ENCODE peak calls at places on chromosome X, in seven cellular contexts. One of them, this sample, is unnamed.

GRCh38 chrX:150616863-150617198 is 48.4 kb downstream of the MTM1 start:
- DNase-seq in esophagus squamous epithelium: no peak
- DNase-seq in heart left ventricle: no peak
- DNase-seq in uterus: no peak
- DNase-seq in breast epithelium: no peak
- DNase-seq in body of pancreas: no peak
- DNase-seq in ovary: no peak
- DNase-seq in this sample: no peak

GRCh38 chrX:12994321-12994720 is 19.4 kb downstream of the TMSB4X start:
- DNase-seq in body of pancreas: no peak
- DNase-seq in heart left ventricle: no peak
- DNase-seq in esophagus squamous epithelium: no peak
- DNase-seq in uterus: no peak
- DNase-seq in ovary: no peak
- DNase-seq in breast epithelium: no peak
- DNase-seq in this sample: no peak

GRCh38 chrX:105477351-105477750 is 256.9 kb upstream of the TEX13A start:
- DNase-seq in esophagus squamous epithelium: no peak
- DNase-seq in body of pancreas: no peak
- DNase-seq in heart left ventricle: no peak
- DNase-seq in uterus: no peak
- DNase-seq in ovary: no peak
- DNase-seq in breast epithelium: no peak
- DNase-seq in this sample: no peak

GRCh38 chrX:93673056-93673868 is at the start of gene NAP1L3:
- DNase-seq in body of pancreas: peak
- DNase-seq in heart left ventricle: peak
- DNase-seq in ovary: peak
- DNase-seq in esophagus squamous epithelium: no peak
- DNase-seq in uterus: peak
- DNase-seq in breast epithelium: no peak
- DNase-seq in this sample: peak

GRCh38 chrX:47222776-47223350 is 4.4 kb downstream of the CDK16 start:
- DNase-seq in body of pancreas: no peak
- DNase-seq in breast epithelium: no peak
- DNase-seq in heart left ventricle: no peak
- DNase-seq in uterus: no peak
- DNase-seq in ovary: peak
- DNase-seq in esophagus squamous epithelium: no peak
- DNase-seq in this sample: no peak

GRCh38 chrX:68833855-68834331 is 5.1 kb downstream of the EFNB1 start:
- DNase-seq in heart left ventricle: no peak
- DNase-seq in esophagus squamous epithelium: no peak
- DNase-seq in breast epithelium: no peak
- DNase-seq in ovary: no peak
- DNase-seq in body of pancreas: peak
- DNase-seq in uterus: peak
- DNase-seq in this sample: no peak

GRCh38 chrX:134792077-134792476 is 133.8 kb upstream of the PLAC1 start:
- DNase-seq in heart left ventricle: no peak
- DNase-seq in esophagus squamous epithelium: no peak
- DNase-seq in breast epithelium: no peak
- DNase-seq in ovary: no peak
- DNase-seq in body of pancreas: no peak
- DNase-seq in uterus: no peak
- DNase-seq in this sample: no peak

GRCh38 chrX:1476682-1477081 is 24.0 kb upstream of the ASMTL start:
- DNase-seq in body of pancreas: no peak
- DNase-seq in ovary: no peak
- DNase-seq in esophagus squamous epithelium: no peak
- DNase-seq in breast epithelium: no peak
- DNase-seq in heart left ventricle: no peak
- DNase-seq in uterus: no peak
- DNase-seq in this sample: no peak

GRCh38 chrX:149962859-149963757 is 24.8 kb upstream of the EOLA2 start:
- DNase-seq in body of pancreas: peak
- DNase-seq in heart left ventricle: peak
- DNase-seq in uterus: no peak
- DNase-seq in breast epithelium: no peak
- DNase-seq in ovary: peak
- DNase-seq in esophagus squamous epithelium: no peak
- DNase-seq in this sample: peak

GRCh38 chrX:65687367-65687766 is 19.9 kb downstream of the MSN start:
- DNase-seq in esophagus squamous epithelium: no peak
- DNase-seq in ovary: no peak
- DNase-seq in body of pancreas: no peak
- DNase-seq in uterus: no peak
- DNase-seq in breast epithelium: no peak
- DNase-seq in heart left ventricle: no peak
- DNase-seq in this sample: no peak

GRCh38 chrX:65686246-65686645 is 18.8 kb downstream of the MSN start:
- DNase-seq in uterus: no peak
- DNase-seq in ovary: no peak
- DNase-seq in heart left ventricle: no peak
- DNase-seq in breast epithelium: no peak
- DNase-seq in body of pancreas: no peak
- DNase-seq in esophagus squamous epithelium: no peak
- DNase-seq in this sample: no peak

GRCh38 chrX:65688403-65688881 is 21.0 kb downstream of the MSN start:
- DNase-seq in breast epithelium: no peak
- DNase-seq in uterus: no peak
- DNase-seq in heart left ventricle: no peak
- DNase-seq in body of pancreas: no peak
- DNase-seq in esophagus squamous epithelium: no peak
- DNase-seq in ovary: no peak
- DNase-seq in this sample: no peak

GRCh38 chrX:65681810-65682209 is 14.4 kb downstream of the MSN start:
- DNase-seq in body of pancreas: no peak
- DNase-seq in breast epithelium: no peak
- DNase-seq in heart left ventricle: no peak
- DNase-seq in esophagus squamous epithelium: no peak
- DNase-seq in ovary: no peak
- DNase-seq in uterus: no peak
- DNase-seq in this sample: no peak

DNA sequence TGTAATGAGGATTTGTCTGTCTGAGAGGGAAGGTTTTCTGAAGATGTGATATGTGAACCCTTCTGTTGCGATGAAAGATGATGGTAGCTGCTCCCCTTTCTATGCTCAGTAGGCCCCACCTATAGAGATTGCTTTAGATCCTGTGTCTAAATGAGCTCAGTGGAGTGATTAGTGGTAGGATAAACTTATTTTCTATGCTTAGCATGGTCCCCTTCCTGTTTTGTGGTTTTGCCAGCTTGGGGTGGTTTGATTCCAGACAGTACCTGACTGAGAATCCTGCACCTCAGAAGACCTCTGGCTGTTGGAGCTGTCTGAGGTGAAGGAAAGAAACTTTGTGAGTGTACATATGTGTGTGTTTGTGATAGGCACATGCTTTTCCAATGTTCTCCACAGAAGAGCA is 17.7 kb downstream of the MSN start:
- DNase-seq in heart left ventricle: no peak
- DNase-seq in uterus: no peak
- DNase-seq in esophagus squamous epithelium: no peak
- DNase-seq in breast epithelium: no peak
- DNase-seq in ovary: no peak
- DNase-seq in body of pancreas: no peak
- DNase-seq in this sample: no peak
- H3K27ac ChIP-seq in heart left ventricle: no peak
- H3K27ac ChIP-seq in uterus: no peak
- H3K27ac ChIP-seq in esophagus squamous epithelium: no peak
- H3K27ac ChIP-seq in breast epithelium: no peak
- H3K27ac ChIP-seq in ovary: no peak
- H3K27ac ChIP-seq in body of pancreas: no peak
- H3K27ac ChIP-seq in this sample: no peak

GRCh38 chrX:95291561-95291960 is 1393.1 kb upstream of the DIAPH2 start:
- DNase-seq in breast epithelium: no peak
- DNase-seq in esophagus squamous epithelium: no peak
- DNase-seq in heart left ventricle: no peak
- DNase-seq in uterus: no peak
- DNase-seq in ovary: no peak
- DNase-seq in body of pancreas: no peak
- DNase-seq in this sample: no peak
- TF ChIP-seq POLR2A in breast epithelium: no peak
- TF ChIP-seq POLR2A in esophagus squamous epithelium: no peak
- TF ChIP-seq POLR2A in heart left ventricle: no peak
- TF ChIP-seq POLR2A in uterus: no peak
- TF ChIP-seq POLR2A in ovary: no peak
- TF ChIP-seq POLR2A in body of pancreas: no peak
- TF ChIP-seq POLR2A in this sample: no peak

GRCh38 chrX:111216293-111216801 is 53.9 kb downstream of the CAPN6 start:
- DNase-seq in uterus: no peak
- DNase-seq in esophagus squamous epithelium: no peak
- DNase-seq in heart left ventricle: no peak
- DNase-seq in breast epithelium: no peak
- DNase-seq in ovary: no peak
- DNase-seq in body of pancreas: no peak
- DNase-seq in this sample: no peak
- H3K4me3 ChIP-seq in uterus: no peak
- H3K4me3 ChIP-seq in esophagus squamous epithelium: no peak
- H3K4me3 ChIP-seq in heart left ventricle: no peak
- H3K4me3 ChIP-seq in breast epithelium: no peak
- H3K4me3 ChIP-seq in ovary: no peak
- H3K4me3 ChIP-seq in body of pancreas: no peak
- H3K4me3 ChIP-seq in this sample: no peak

DNA sequence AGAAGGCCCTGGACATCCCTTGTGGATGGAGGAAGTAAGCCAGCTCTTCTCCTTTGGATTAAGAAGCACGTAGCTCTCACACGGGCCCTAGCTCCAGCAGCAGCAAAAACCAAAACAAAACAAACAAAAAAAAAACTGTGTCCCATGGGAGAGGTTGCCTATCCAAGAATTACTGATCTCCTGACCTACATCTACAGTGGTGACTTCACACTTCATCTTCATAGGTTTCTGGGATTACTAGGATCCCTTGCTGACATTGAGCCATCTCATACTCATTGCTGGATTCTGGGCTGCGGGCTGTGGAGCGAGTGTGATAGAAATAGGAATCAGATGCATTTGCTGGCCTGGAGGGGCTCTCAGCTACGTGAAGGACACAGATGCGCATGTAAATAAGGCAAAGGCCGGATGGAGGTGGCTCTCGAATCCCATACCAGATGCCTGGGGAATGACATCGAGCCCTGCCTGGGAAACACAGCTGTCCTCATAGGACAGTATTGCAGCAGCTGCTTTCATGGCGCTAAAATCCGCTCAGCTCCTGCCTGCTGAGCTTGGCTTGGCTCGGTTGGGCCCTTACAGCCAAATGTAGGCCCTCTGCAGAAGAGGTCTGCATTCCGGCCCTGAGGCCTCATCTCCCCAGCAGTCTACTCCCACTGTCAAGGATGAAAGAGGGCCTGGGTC is 41.7 kb downstream of the CNGA2 start:
- DNase-seq in breast epithelium: no peak
- DNase-seq in body of pancreas: no peak
- DNase-seq in ovary: no peak
- DNase-seq in heart left ventricle: peak
- DNase-seq in esophagus squamous epithelium: no peak
- DNase-seq in uterus: no peak
- DNase-seq in this sample: no peak
- H3K27ac ChIP-seq in breast epithelium: no peak
- H3K27ac ChIP-seq in body of pancreas: no peak
- H3K27ac ChIP-seq in ovary: no peak
- H3K27ac ChIP-seq in heart left ventricle: no peak
- H3K27ac ChIP-seq in esophagus squamous epithelium: no peak
- H3K27ac ChIP-seq in uterus: no peak
- H3K27ac ChIP-seq in this sample: no peak

GRCh38 chrX:2489446-2490445 is 11.0 kb downstream of the DHRSX start:
- DNase-seq in esophagus squamous epithelium: no peak
- DNase-seq in body of pancreas: no peak
- DNase-seq in breast epithelium: no peak
- DNase-seq in heart left ventricle: no peak
- DNase-seq in uterus: no peak
- DNase-seq in ovary: peak
- DNase-seq in this sample: no peak
- TF ChIP-seq POLR2A in esophagus squamous epithelium: no peak
- TF ChIP-seq POLR2A in body of pancreas: no peak
- TF ChIP-seq POLR2A in breast epithelium: no peak
- TF ChIP-seq POLR2A in heart left ventricle: no peak
- TF ChIP-seq POLR2A in uterus: no peak
- TF ChIP-seq POLR2A in ovary: no peak
- TF ChIP-seq POLR2A in this sample: no peak